ENCODE peak calls at places on chromosome 17, in four cellular contexts. One of them, this sample, is unnamed.

GRCh38 chr17:59292174-59292523 is 39.3 kb upstream of the YPEL2 start:
- DNase-seq in effector memory CD4-positive, alpha-beta T cell: no peak
- DNase-seq in OCI-M1: no peak
- DNase-seq in heart right ventricle: no peak
- DNase-seq in this sample: no peak

GRCh38 chr17:61355475-61355874 is 44.2 kb upstream of the TBX2 start:
- DNase-seq in OCI-M1: no peak
- DNase-seq in effector memory CD4-positive, alpha-beta T cell: no peak
- DNase-seq in heart right ventricle: no peak
- DNase-seq in this sample: no peak

GRCh38 chr17:56752263-56752662 is 81.5 kb downstream of the C17orf67 start:
- DNase-seq in effector memory CD4-positive, alpha-beta T cell: no peak
- DNase-seq in heart right ventricle: no peak
- DNase-seq in OCI-M1: no peak
- DNase-seq in this sample: peak

GRCh38 chr17:70929226-70929625 is 759.9 kb downstream of the KCNJ2 start:
- DNase-seq in heart right ventricle: no peak
- DNase-seq in effector memory CD4-positive, alpha-beta T cell: no peak
- DNase-seq in OCI-M1: no peak
- DNase-seq in this sample: no peak

GRCh38 chr17:5832886-5833285 is 237.3 kb upstream of the WSCD1 start:
- DNase-seq in effector memory CD4-positive, alpha-beta T cell: no peak
- DNase-seq in heart right ventricle: no peak
- DNase-seq in OCI-M1: no peak
- DNase-seq in this sample: peak

GRCh38 chr17:42679001-42679491 is 2.3 kb upstream of the PLEKHH3 start:
- DNase-seq in heart right ventricle: no peak
- DNase-seq in effector memory CD4-positive, alpha-beta T cell: peak
- DNase-seq in OCI-M1: peak
- DNase-seq in this sample: peak

GRCh38 chr17:69936996-69937395 is 138.0 kb upstream of the KCNJ16 start:
- DNase-seq in heart right ventricle: no peak
- DNase-seq in OCI-M1: no peak
- DNase-seq in effector memory CD4-positive, alpha-beta T cell: no peak
- DNase-seq in this sample: peak

GRCh38 chr17:78783711-78784396 is 1.8 kb upstream of the CYTH1 start:
- DNase-seq in heart right ventricle: no peak
- DNase-seq in OCI-M1: peak
- DNase-seq in effector memory CD4-positive, alpha-beta T cell: no peak
- DNase-seq in this sample: no peak

This sample was measured in epithelial cell of esophagus.